ENCODE peak calls at places on chromosomes 12 and 14, in nine cellular contexts. X, Y, G, A, U, F, I, Z and N are unnamed samples.

GRCh38 chr14:101072070-101072469 is 168.5 kb upstream of the RTL1 start:
- DNase-seq in Z (no peak), G (no peak), I (no peak), Y (peak; percentile 20), X (no peak), A (no peak), U (no peak), F (no peak), N (no peak)

GRCh38 chr14:70972107-70972976 is 65.1 kb downstream of the PCNX1 start:
- DNase-seq in I (peak; percentile 71), X (peak; percentile 85), Y (peak; percentile 67), G (peak; percentile 56), A (peak; percentile 89), F (peak; percentile 10), Z (peak; percentile 45), U (peak; percentile 90), N (peak; percentile 85)

GRCh38 chr14:59677771-59678211 is 101.2 kb upstream of the CCDC175 start:
- DNase-seq in Z (no peak), U (no peak), X (no peak), Y (no peak), G (no peak), F (no peak), I (no peak), A (no peak), N (peak; percentile 60)

GRCh38 chr12:27477049-27477448 is 30.5 kb downstream of the SMCO2 start:
- DNase-seq in X (no peak), I (no peak), Y (no peak), G (no peak), F (no peak), Z (no peak), U (no peak), A (no peak), N (no peak)

GRCh38 chr14:102778616-102779351 is 1.5 kb downstream of the TRAF3 start:
- DNase-seq in Y (no peak), I (no peak), G (no peak), A (no peak), U (no peak), F (no peak), Z (no peak), X (no peak), N (no peak)

GRCh38 chr12:131133994-131134393 is 180.3 kb downstream of the ADGRD1 start:
- DNase-seq in G (no peak), Z (no peak), U (peak; percentile 5), Y (no peak), A (no peak), X (no peak), I (no peak), F (no peak), N (no peak)

GRCh38 chr14:95677168-95677835 is 8.9 kb upstream of the TCL1B start:
- DNase-seq in U (peak; percentile 29), Y (no peak), G (no peak), I (no peak), F (no peak), Z (no peak), A (peak; percentile 36), X (no peak), N (no peak)

GRCh38 chr12:124422142-124422569 is 127.3 kb downstream of the RFLNA start:
- DNase-seq in I (no peak), A (no peak), U (peak; percentile 60), Z (no peak), X (no peak), F (peak; percentile 47), G (no peak), Y (peak; percentile 84), N (peak; percentile 91)

GRCh38 chr12:101855364-101855884 is 22.0 kb upstream of the DRAM1 start:
- DNase-seq in X (no peak), F (no peak), A (peak; percentile 18), Y (no peak), I (no peak), U (peak; percentile 19), G (no peak), Z (no peak), N (no peak)

GRCh38 chr12:130826151-130826801 is 12.8 kb downstream of the STX2 start:
- DNase-seq in Y (peak; percentile 89), X (peak; percentile 67), F (peak; percentile 58), G (peak; percentile 41), I (peak; percentile 50), A (peak; percentile 43), Z (peak; percentile 39), U (no peak), N (peak; percentile 19)

GRCh38 chr14:102659797-102660196 is 67.3 kb downstream of the RCOR1 start:
- DNase-seq in U (no peak), F (no peak), A (no peak), X (no peak), Z (no peak), G (no peak), Y (no peak), I (no peak), N (no peak)

GRCh38 chr12:1591029-1591428 is 3.4 kb downstream of the FBXL14 start:
- DNase-seq in U (peak; percentile 22), X (no peak), A (peak; percentile 35), Y (no peak), G (no peak), F (no peak), Z (peak; percentile 35), I (no peak), N (no peak)

GRCh38 chr14:77014004-77014604 is 14.4 kb downstream of the IRF2BPL start:
- DNase-seq in U (peak; percentile 81), A (no peak), Z (no peak), G (no peak), Y (no peak), F (no peak), I (no peak), X (peak; percentile 70), N (peak; percentile 97)

GRCh38 chr12:66600805-66601392 is 78.0 kb downstream of the GRIP1 start:
- DNase-seq in U (no peak), I (no peak), X (no peak), G (no peak), Y (no peak), F (no peak), A (no peak), Z (no peak), N (no peak)

GRCh38 chr14:98170580-98170979 is 1101.4 kb downstream of the BCL11B start:
- DNase-seq in G (no peak), Y (no peak), X (no peak), A (no peak), U (no peak), F (no peak), Z (no peak), I (no peak), N (no peak)

GRCh38 chr14:31229009-31229408 is 21.4 kb upstream of the HECTD1 start:
- DNase-seq in F (no peak), A (no peak), X (no peak), G (peak; percentile 54), Z (no peak), I (no peak), U (no peak), Y (no peak), N (no peak)

GRCh38 chr12:110933326-110933974 is 13.1 kb upstream of the MYL2 start:
- DNase-seq in G (no peak), Y (no peak), I (no peak), F (no peak), Z (no peak), U (no peak), X (no peak), A (no peak), N (no peak)

GRCh38 chr14:89598548-89599186 is 181.6 kb upstream of the FOXN3 start:
- DNase-seq in A (peak; percentile 30), F (no peak), U (no peak), I (no peak), Y (no peak), X (no peak), Z (no peak), G (no peak), N (no peak)

GRCh38 chr14:58817846-58818245 is 180.1 kb downstream of the DACT1 start:
- DNase-seq in F (no peak), Y (no peak), G (no peak), U (no peak), A (no peak), I (no peak), X (no peak), Z (no peak), N (no peak)

GRCh38 chr14:92958373-92959188 is 35.6 kb downstream of the CHGA start:
- DNase-seq in U (no peak), G (no peak), A (no peak), X (peak; percentile 36), Z (no peak), Y (no peak), I (no peak), F (no peak), N (no peak)

GRCh38 chr12:53380797-53381738 is 1.1 kb downstream of the SP1 start:
- DNase-seq in I (no peak), Z (no peak), X (peak; percentile 52), Y (no peak), A (peak; percentile 34), F (no peak), G (no peak), U (no peak), N (no peak)

GRCh38 chr14:39318574-39318973 is 84.9 kb downstream of the MIA2 start:
- DNase-seq in X (no peak), U (no peak), Z (no peak), F (no peak), I (no peak), A (no peak), Y (no peak), G (no peak), N (no peak)

GRCh38 chr14:51460051-51460450 is 191.7 kb upstream of the FRMD6 start:
- DNase-seq in Z (no peak), F (no peak), U (no peak), G (no peak), X (no peak), A (no peak), I (no peak), Y (no peak), N (no peak)

GRCh38 chr14:42013560-42013959 is 406.9 kb downstream of the LRFN5 start:
- DNase-seq in G (no peak), U (no peak), Y (no peak), X (no peak), I (no peak), F (no peak), Z (no peak), A (no peak), N (no peak)

GRCh38 chr14:69685217-69685616 is 73.8 kb downstream of the SUSD6 start:
- DNase-seq in A (no peak), I (peak; percentile 65), X (no peak), Z (no peak), G (no peak), U (no peak), Y (no peak), F (no peak), N (no peak)

GRCh38 chr14:105485720-105486332 is 860 bp upstream of the CRIP1 start:
- DNase-seq in G (peak; percentile 63), F (peak; percentile 88), A (peak; percentile 73), I (no peak), U (no peak), Z (no peak), Y (no peak), X (no peak), N (no peak)

GRCh38 chr12:712172-712863 is 40.1 kb upstream of the WNK1 start:
- DNase-seq in U (no peak), X (no peak), A (no peak), G (no peak), Y (no peak), I (no peak), Z (no peak), F (no peak), N (no peak)

GRCh38 chr12:46555379-46555778 is 182.8 kb upstream of the SLC38A2 start:
- DNase-seq in U (no peak), F (no peak), I (no peak), A (no peak), Z (no peak), X (no peak), Y (no peak), G (no peak), N (no peak)

GRCh38 chr14:90451953-90452352 is 55.1 kb downstream of the CALM1 start:
- DNase-seq in A (no peak), X (no peak), Z (no peak), U (no peak), I (no peak), Y (no peak), F (no peak), G (no peak), N (no peak)

GRCh38 chr12:14239350-14239934 is 126.0 kb upstream of the ATF7IP start:
- DNase-seq in F (peak; percentile 69), A (no peak), I (no peak), Z (peak; percentile 38), G (peak; percentile 51), Y (peak; percentile 41), U (peak; percentile 34), X (no peak), N (no peak)

GRCh38 chr14:32473476-32473875 is 144.4 kb downstream of the AKAP6 start:
- DNase-seq in Z (no peak), Y (no peak), G (no peak), I (no peak), A (no peak), U (peak; percentile 86), X (peak; percentile 72), F (peak; percentile 9), N (peak; percentile 23)